ENCODE peak calls at places on chromosome 17, in six cellular contexts. Q is A549, Y is endothelial cell of umbilical vein, L is GM12878, I is K562, A is HepG2. U is an unnamed sample.

GRCh38 chr17:68205251-68205807 is 42.5 kb upstream of the AMZ2 start:
- DNase-seq in Q (peak), Y (peak), L (no peak), I (peak), A (peak), U (peak)

GRCh38 chr17:52027620-52028019 is 130.9 kb downstream of the CA10 start:
- DNase-seq in Q (peak), Y (no peak), L (no peak), I (no peak), A (no peak), U (no peak)

GRCh38 chr17:40015005-40015997 is at the start of gene CSF3:
- DNase-seq in Q (no peak), Y (peak), L (no peak), I (no peak), A (peak), U (no peak)

GRCh38 chr17:18257747-18258355 is 687 bp downstream of the FLII start:
- DNase-seq in Q (peak), Y (peak), L (no peak), I (peak), A (peak), U (peak)

GRCh38 chr17:4184811-4185210 is 41.8 kb downstream of the CYB5D2 start:
- DNase-seq in Q (no peak), Y (no peak), L (no peak), I (no peak), A (no peak), U (no peak)

GRCh38 chr17:7204828-7205461 is 14.7 kb downstream of the DLG4 start:
- DNase-seq in Q (peak), Y (peak), L (peak), I (peak), A (no peak), U (peak)

GRCh38 chr17:29178750-29179231 is 1.4 kb downstream of the MYO18A start:
- DNase-seq in Q (peak), Y (no peak), L (no peak), I (no peak), A (peak), U (no peak)

GRCh38 chr17:60049936-60050335 is 28.8 kb downstream of the HEATR6 start:
- DNase-seq in Q (no peak), Y (no peak), L (no peak), I (no peak), A (no peak), U (no peak)

GRCh38 chr17:64950871-64951270 is 31.6 kb upstream of the LRRC37A3 start:
- DNase-seq in Q (no peak), Y (peak), L (no peak), I (no peak), A (no peak), U (no peak)

GRCh38 chr17:48439875-48440505 is 10.0 kb upstream of the SKAP1 start:
- DNase-seq in Q (no peak), Y (no peak), L (no peak), I (peak), A (no peak), U (no peak)

GRCh38 chr17:65368341-65368740 is 193.1 kb downstream of the AXIN2 start:
- DNase-seq in Q (no peak), Y (no peak), L (no peak), I (no peak), A (no peak), U (no peak)

GRCh38 chr17:17151541-17151940 is 54.6 kb downstream of the PLD6 start:
- DNase-seq in Q (peak), Y (peak), L (no peak), I (no peak), A (no peak), U (no peak)

GRCh38 chr17:15298176-15298575 is 33.0 kb upstream of the PMP22 start:
- DNase-seq in Q (no peak), Y (no peak), L (no peak), I (no peak), A (no peak), U (no peak)

GRCh38 chr17:69267219-69267618 is 38.6 kb upstream of the ABCA10 start:
- DNase-seq in Q (no peak), Y (no peak), L (no peak), I (no peak), A (no peak), U (no peak)

GRCh38 chr17:59754547-59754946 is 47.1 kb downstream of the VMP1 start:
- DNase-seq in Q (peak), Y (peak), L (no peak), I (peak), A (peak), U (peak)

GRCh38 chr17:5500247-5500803 is 14.0 kb downstream of the MIS12 start:
- DNase-seq in Q (no peak), Y (peak), L (no peak), I (no peak), A (no peak), U (no peak)

GRCh38 chr17:8726951-8727555 is 17.6 kb downstream of the CCDC42 start:
- DNase-seq in Q (no peak), Y (no peak), L (no peak), I (no peak), A (no peak), U (no peak)

GRCh38 chr17:16467886-16468285 is 24.1 kb downstream of the LRRC75A start:
- DNase-seq in Q (no peak), Y (no peak), L (no peak), I (no peak), A (no peak), U (no peak)

GRCh38 chr17:77110006-77110374 is 30.8 kb upstream of the SEC14L1 start:
- DNase-seq in Q (no peak), Y (peak), L (peak), I (no peak), A (no peak), U (peak)

GRCh38 chr17:81904600-81905423 is 2.8 kb downstream of the NPB start:
- DNase-seq in Q (no peak), Y (no peak), L (no peak), I (no peak), A (no peak), U (no peak)

GRCh38 chr17:47883589-47884426 is 12.2 kb upstream of the SP2 start:
- DNase-seq in Q (no peak), Y (no peak), L (no peak), I (no peak), A (no peak), U (no peak)

GRCh38 chr17:1042486-1042885 is 45.6 kb downstream of the TIMM22 start:
- DNase-seq in Q (no peak), Y (no peak), L (no peak), I (no peak), A (no peak), U (no peak)

DNA sequence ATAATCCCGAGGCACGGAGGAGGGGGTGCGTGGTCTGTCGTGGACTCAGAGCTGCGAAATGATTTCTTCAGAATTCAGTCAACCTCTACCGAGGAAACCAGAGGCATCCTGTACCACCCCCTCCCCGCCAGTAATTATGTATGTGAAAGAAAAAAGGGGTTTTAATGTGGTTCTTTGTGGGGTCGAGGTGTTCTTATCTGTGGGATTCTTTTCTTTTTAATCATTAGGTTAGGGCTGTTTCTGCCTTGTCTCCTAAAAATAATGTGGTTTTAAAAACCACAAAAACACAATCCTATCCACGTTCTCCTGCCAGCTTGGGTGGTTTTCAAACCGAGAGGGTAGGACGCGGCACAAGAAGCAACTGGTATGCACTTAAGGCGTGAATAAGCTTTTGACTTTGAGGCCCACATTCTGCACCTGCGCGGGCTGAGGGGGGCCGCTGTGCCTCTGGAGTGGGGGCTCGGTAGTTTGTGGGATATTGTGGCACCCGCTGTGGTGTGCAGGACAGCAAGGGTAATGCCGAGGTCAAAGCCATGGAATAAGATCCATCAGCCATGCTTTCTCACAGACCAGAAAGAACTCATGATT is 1.0 kb downstream of the SLC47A1 start:
- DNase-seq in Q (no peak), Y (no peak), L (no peak), I (no peak), A (no peak), U (no peak)
- TF ChIP-seq MYC in Q (no peak), Y (no peak), L (no peak), I (no peak), A (no peak), U (no peak)

GRCh38 chr17:31533546-31534155 is 142.2 kb downstream of the RAB11FIP4 start:
- DNase-seq in Q (peak), Y (peak), L (no peak), I (peak), A (no peak), U (peak)
- TF ChIP-seq MYC in Q (no peak), Y (no peak), L (no peak), I (no peak), A (no peak), U (no peak)

GRCh38 chr17:50396261-50397110 is 837 bp downstream of the LRRC59 start:
- DNase-seq in Q (peak), Y (peak), L (no peak), I (peak), A (peak), U (peak)
- TF ChIP-seq MYC in Q (no peak), Y (no peak), L (no peak), I (no peak), A (no peak), U (no peak)

GRCh38 chr17:78820122-78820792 is 20.4 kb downstream of the USP36 start:
- DNase-seq in Q (no peak), Y (no peak), L (no peak), I (no peak), A (no peak), U (peak)
- TF ChIP-seq MYC in Q (no peak), Y (no peak), L (no peak), I (no peak), A (no peak), U (no peak)

GRCh38 chr17:31535581-31535981 is 144.1 kb downstream of the RAB11FIP4 start:
- DNase-seq in Q (no peak), Y (no peak), L (peak), I (no peak), A (no peak), U (no peak)

GRCh38 chr17:31538080-31538762 is 146.7 kb downstream of the RAB11FIP4 start:
- DNase-seq in Q (no peak), Y (no peak), L (peak), I (no peak), A (no peak), U (no peak)

GRCh38 chr17:31536451-31536850 is 145.0 kb downstream of the RAB11FIP4 start:
- DNase-seq in Q (no peak), Y (no peak), L (no peak), I (no peak), A (no peak), U (no peak)

GRCh38 chr17:31540602-31541307 is 149.3 kb downstream of the RAB11FIP4 start:
- DNase-seq in Q (no peak), Y (no peak), L (no peak), I (no peak), A (no peak), U (no peak)

GRCh38 chr17:31537558-31537957 is 146.1 kb downstream of the RAB11FIP4 start:
- DNase-seq in Q (no peak), Y (no peak), L (no peak), I (no peak), A (no peak), U (no peak)
- TF ChIP-seq MYC in Q (no peak), Y (no peak), L (no peak), I (no peak), A (no peak), U (no peak)

GRCh38 chr17:74918906-74919305 is 4.1 kb downstream of the USH1G start:
- DNase-seq in Q (no peak), Y (no peak), L (no peak), I (no peak), A (no peak), U (peak)

GRCh38 chr17:74917430-74917829 is 5.6 kb downstream of the USH1G start:
- DNase-seq in Q (no peak), Y (no peak), L (no peak), I (no peak), A (no peak), U (peak)

GRCh38 chr17:74916136-74916850 is 6.8 kb downstream of the USH1G start:
- DNase-seq in Q (no peak), Y (no peak), L (no peak), I (no peak), A (no peak), U (no peak)

GRCh38 chr17:74919440-74920305 is 3.4 kb downstream of the USH1G start:
- DNase-seq in Q (peak), Y (no peak), L (no peak), I (peak), A (peak), U (no peak)

GRCh38 chr17:74916851-74917199 is 6.2 kb downstream of the USH1G start:
- DNase-seq in Q (no peak), Y (no peak), L (no peak), I (no peak), A (no peak), U (no peak)
- TF ChIP-seq MYC in Q (no peak), Y (no peak), L (no peak), I (no peak), A (no peak), U (no peak)